ENCODE peak calls at places on chromosomes 1 and 21, in five cellular contexts. R, Z, L, J and T are unnamed samples.

GRCh38 chr1:22325531-22326371 is 125.9 kb upstream of the ZBTB40 start:
- DNase-seq in R (no peak), Z (no peak), L (no peak), J (no peak), T (no peak)

GRCh38 chr1:29546496-29546895 is 310.2 kb downstream of the PTPRU start:
- DNase-seq in R (no peak), Z (no peak), L (no peak), J (no peak), T (no peak)

GRCh38 chr1:36415661-36416346 is 18.1 kb upstream of the LSM10 start:
- DNase-seq in R (no peak), Z (no peak), L (no peak), J (no peak), T (peak)

GRCh38 chr1:220927442-220927841 is 48.2 kb downstream of the HLX start:
- DNase-seq in R (no peak), Z (no peak), L (no peak), J (no peak), T (no peak)

GRCh38 chr1:9289090-9289534 is 3.6 kb upstream of the SPSB1 start:
- DNase-seq in R (no peak), Z (no peak), L (peak), J (peak), T (peak)

GRCh38 chr1:22789356-22789994 is 78.8 kb downstream of the EPHB2 start:
- DNase-seq in R (no peak), Z (peak), L (no peak), J (no peak), T (no peak)

GRCh38 chr1:6102227-6102845 is 56.6 kb downstream of the KCNAB2 start:
- DNase-seq in R (no peak), Z (no peak), L (no peak), J (no peak), T (no peak)

GRCh38 chr1:207672525-207673130 is 27.7 kb downstream of the CR1L start:
- DNase-seq in R (peak), Z (peak), L (peak), J (no peak), T (no peak)

GRCh38 chr1:99544328-99544727 is 101.6 kb upstream of the PALMD start:
- DNase-seq in R (no peak), Z (peak), L (peak), J (no peak), T (peak)

GRCh38 chr1:40232444-40232843 is 15.3 kb upstream of the TMCO2 start:
- DNase-seq in R (no peak), Z (no peak), L (no peak), J (no peak), T (peak)

GRCh38 chr1:166839600-166840308 is 479 bp downstream of the POGK start:
- DNase-seq in R (peak), Z (peak), L (no peak), J (peak), T (peak)

GRCh38 chr1:3515272-3515671 is 60.8 kb downstream of the ARHGEF16 start:
- DNase-seq in R (no peak), Z (no peak), L (no peak), J (no peak), T (no peak)

GRCh38 chr1:59595774-59596173 is 219.0 kb upstream of the HOOK1 start:
- DNase-seq in R (peak), Z (peak), L (peak), J (no peak), T (no peak)

GRCh38 chr1:167128261-167129227 is 34.7 kb downstream of the STYXL2 start:
- DNase-seq in R (no peak), Z (no peak), L (no peak), J (no peak), T (peak)

GRCh38 chr21:34890724-34891609 is 158.1 kb downstream of the RUNX1 start:
- DNase-seq in R (no peak), Z (no peak), L (no peak), J (no peak), T (no peak)

GRCh38 chr21:45248301-45248892 is 39.3 kb downstream of the POFUT2 start:
- DNase-seq in R (no peak), Z (no peak), L (no peak), J (no peak), T (no peak)

GRCh38 chr1:219417610-219418009 is 195.3 kb downstream of the ZC3H11B start:
- DNase-seq in R (no peak), Z (no peak), L (no peak), J (no peak), T (no peak)

GRCh38 chr1:175287377-175287776 is 94.8 kb upstream of the KIAA0040 start:
- DNase-seq in R (no peak), Z (no peak), L (no peak), J (no peak), T (peak)

GRCh38 chr1:66300986-66301451 is 232.9 kb upstream of the SGIP1 start:
- DNase-seq in R (no peak), Z (peak), L (no peak), J (no peak), T (no peak)

GRCh38 chr1:28775121-28775942 is 36.6 kb upstream of the OPRD1 start:
- DNase-seq in R (no peak), Z (peak), L (no peak), J (peak), T (peak)

GRCh38 chr1:55927934-55928333 is 651.4 kb downstream of the PLPP3 start:
- DNase-seq in R (no peak), Z (no peak), L (no peak), J (no peak), T (no peak)